ENCODE peak calls at places on chromosomes 1 and 21, in seven cellular contexts. F is GM06990; P is GM10248; C is epithelial cell of esophagus; K is stomach; V is nephron progenitor cell; Y is CD4-positive, alpha-beta T cell. A is an unnamed sample.

GRCh38 chr1:39646232-39647081 is 7.0 kb upstream of the HEYL start:
- DNase-seq in F (no peak), P (no peak), C (peak; percentile 63), K (no peak), V (peak; percentile 71), Y (no peak), A (peak; percentile 38)

GRCh38 chr1:2821373-2821955 is 20.0 kb upstream of the TTC34 start:
- DNase-seq in F (no peak), P (no peak), C (no peak), K (no peak), V (no peak), Y (no peak), A (no peak)

GRCh38 chr1:234923626-234924025 is 205.0 kb downstream of the TOMM20 start:
- DNase-seq in F (no peak), P (no peak), C (no peak), K (no peak), V (no peak), Y (no peak), A (no peak)

GRCh38 chr1:50458507-50458906 is 35.3 kb upstream of the DMRTA2 start:
- DNase-seq in F (no peak), P (no peak), C (no peak), K (no peak), V (no peak), Y (no peak), A (no peak)

GRCh38 chr1:37485902-37486679 is 11.7 kb downstream of the ZC3H12A start:
- DNase-seq in F (no peak), P (no peak), C (peak; percentile 61), K (peak; percentile 39), V (no peak), Y (no peak), A (no peak)

GRCh38 chr1:110771245-110772022 is 96.7 kb upstream of the KCNA3 start:
- DNase-seq in F (no peak), P (no peak), C (peak; percentile 88), K (no peak), V (no peak), Y (no peak), A (no peak)

GRCh38 chr1:10155087-10155712 is 55.2 kb upstream of the KIF1B start:
- DNase-seq in F (no peak), P (no peak), C (no peak), K (no peak), V (no peak), Y (no peak), A (no peak)

GRCh38 chr1:214329456-214330220 is 48.7 kb downstream of the SMYD2 start:
- DNase-seq in F (no peak), P (no peak), C (no peak), K (peak; percentile 70), V (no peak), Y (no peak), A (no peak)

GRCh38 chr1:39255212-39255611 is 50.7 kb downstream of the MACF1 start:
- DNase-seq in F (no peak), P (no peak), C (no peak), K (no peak), V (no peak), Y (no peak), A (no peak)

GRCh38 chr1:179952181-179952580 is 2.4 kb upstream of the CEP350 start:
- DNase-seq in F (no peak), P (no peak), C (no peak), K (no peak), V (no peak), Y (no peak), A (no peak)

GRCh38 chr1:243322326-243322725 is 66.5 kb downstream of the SDCCAG8 start:
- DNase-seq in F (no peak), P (no peak), C (no peak), K (no peak), V (no peak), Y (no peak), A (no peak)

GRCh38 chr1:58735591-58735990 is 35.7 kb upstream of the MYSM1 start:
- DNase-seq in F (no peak), P (no peak), C (no peak), K (no peak), V (no peak), Y (no peak), A (no peak)

GRCh38 chr1:198595765-198596164 is 43.1 kb upstream of the PTPRC start:
- DNase-seq in F (no peak), P (no peak), C (no peak), K (no peak), V (no peak), Y (no peak), A (no peak)

GRCh38 chr21:40769231-40769630 is 77.7 kb downstream of the DSCAM start:
- DNase-seq in F (no peak), P (no peak), C (no peak), K (no peak), V (no peak), Y (no peak), A (no peak)

GRCh38 chr1:21344750-21345443 is 54.6 kb upstream of the ECE1 start:
- DNase-seq in F (peak; percentile 50), P (no peak), C (no peak), K (peak; percentile 31), V (no peak), Y (no peak), A (no peak)

GRCh38 chr1:19400875-19401854 is 84.2 kb downstream of the CAPZB start:
- DNase-seq in F (no peak), P (no peak), C (no peak), K (no peak), V (no peak), Y (no peak), A (no peak)

GRCh38 chr1:89288051-89288340 is 15.3 kb upstream of the GBP5 start:
- DNase-seq in F (no peak), P (no peak), C (no peak), K (no peak), V (no peak), Y (no peak), A (no peak)

GRCh38 chr1:117392776-117393175 is 25.5 kb downstream of the MAN1A2 start:
- DNase-seq in F (no peak), P (no peak), C (no peak), K (no peak), V (no peak), Y (no peak), A (no peak)

GRCh38 chr1:226308166-226308722 is 720 bp downstream of the LIN9 start:
- DNase-seq in F (no peak), P (peak; percentile 43), C (peak; percentile 16), K (peak; percentile 29), V (no peak), Y (no peak), A (no peak)

GRCh38 chr1:114154963-114155322 is 1.3 kb upstream of the SYT6 start:
- DNase-seq in F (no peak), P (no peak), C (peak; percentile 49), K (no peak), V (peak; percentile 91), Y (no peak), A (peak; percentile 70)

GRCh38 chr1:208000001-208000400 is 89.1 kb upstream of the CD34 start:
- DNase-seq in F (no peak), P (no peak), C (no peak), K (no peak), V (no peak), Y (no peak), A (no peak)

GRCh38 chr1:207998691-207999090 is 87.8 kb upstream of the CD34 start:
- DNase-seq in F (no peak), P (no peak), C (no peak), K (no peak), V (no peak), Y (no peak), A (no peak)

GRCh38 chr1:207997486-207998268 is 86.8 kb upstream of the CD34 start:
- DNase-seq in F (no peak), P (peak; percentile 62), C (peak; percentile 77), K (peak; percentile 89), V (peak; percentile 72), Y (peak; percentile 22), A (peak; percentile 69)

GRCh38 chr1:208000504-208000903 is 89.6 kb upstream of the CD34 start:
- DNase-seq in F (no peak), P (no peak), C (no peak), K (no peak), V (no peak), Y (no peak), A (peak; percentile 10)

GRCh38 chr1:207999274-207999915 is 88.5 kb upstream of the CD34 start:
- DNase-seq in F (no peak), P (no peak), C (no peak), K (no peak), V (no peak), Y (no peak), A (peak; percentile 9)
- TF ChIP-seq CTCF in F (no peak), P (no peak), C (no peak), K (no peak), V (no peak), Y (no peak), A (no peak)

GRCh38 chr1:218521414-218522169 is 176.5 kb downstream of the TGFB2 start:
- DNase-seq in F (peak; percentile 15), P (peak; percentile 47), C (peak; percentile 68), K (peak; percentile 63), V (peak; percentile 21), Y (no peak), A (no peak)
- TF ChIP-seq CTCF in F (peak; percentile 70), P (peak; percentile 58), C (peak; percentile 64), K (no peak), V (peak; percentile 36), Y (peak; percentile 58), A (peak; percentile 63)

GRCh38 chr1:70140343-70140742 is 65.0 kb downstream of the LRRC40 start:
- DNase-seq in F (no peak), P (no peak), C (no peak), K (no peak), V (no peak), Y (no peak), A (no peak)

GRCh38 chr1:70146488-70146887 is 58.9 kb downstream of the LRRC40 start:
- DNase-seq in F (no peak), P (no peak), C (peak; percentile 59), K (no peak), V (no peak), Y (no peak), A (no peak)

GRCh38 chr1:70140894-70141293 is 64.5 kb downstream of the LRRC40 start:
- DNase-seq in F (no peak), P (no peak), C (peak; percentile 9), K (no peak), V (no peak), Y (no peak), A (no peak)

GRCh38 chr1:70143052-70143659 is 62.2 kb downstream of the LRRC40 start:
- DNase-seq in F (no peak), P (no peak), C (no peak), K (no peak), V (no peak), Y (no peak), A (no peak)

GRCh38 chr1:70142120-70142519 is 63.3 kb downstream of the LRRC40 start:
- DNase-seq in F (no peak), P (no peak), C (no peak), K (no peak), V (no peak), Y (no peak), A (no peak)
- TF ChIP-seq CTCF in F (no peak), P (no peak), C (peak; percentile 42), K (no peak), V (no peak), Y (no peak), A (no peak)

DNA sequence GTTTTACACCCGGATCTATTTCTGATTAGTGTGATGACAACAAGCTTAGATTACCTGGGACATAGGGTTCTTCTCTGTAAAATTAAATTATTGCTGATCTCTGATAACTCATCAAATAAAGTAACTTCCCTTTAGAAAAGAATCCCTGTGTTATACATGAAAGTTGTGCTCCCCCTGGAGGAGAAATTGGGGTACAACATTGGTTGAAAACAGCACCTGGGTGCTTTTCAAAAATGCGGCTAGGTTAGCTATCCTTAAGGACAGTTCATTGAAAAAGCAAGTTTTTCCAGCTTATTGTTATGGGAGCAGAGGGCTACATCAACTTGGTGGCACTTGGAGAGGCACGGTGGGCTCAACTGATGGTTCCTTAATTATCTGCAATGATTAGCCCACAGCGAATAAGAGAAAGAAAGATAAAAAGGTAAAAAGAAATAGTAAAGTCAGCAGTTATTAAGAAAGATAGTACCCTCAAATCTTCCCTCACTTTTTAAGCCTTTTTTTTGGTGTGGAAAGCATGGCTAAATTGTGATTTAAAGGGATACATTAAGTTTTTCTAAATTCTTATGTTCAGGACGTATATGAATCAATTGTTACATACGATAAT is 97.8 kb downstream of the FMN2 start:
- DNase-seq in F (peak; percentile 3), P (peak; percentile 37), C (peak; percentile 53), K (no peak), V (peak; percentile 47), Y (no peak), A (peak; percentile 41)
- TF ChIP-seq CTCF in F (peak; percentile 85), P (peak; percentile 66), C (peak; percentile 83), K (no peak), V (peak; percentile 83), Y (peak; percentile 73), A (peak; percentile 92)

A was measured in mesothelial cell of epicardium.